ENCODE peak calls at places on chromosomes 13 and 19, in six cellular contexts. One of them, this sample, is unnamed.

GRCh38 chr13:52695856-52696255 is 43.2 kb downstream of the SUGT1 start:
- DNase-seq in nucleus accumbens: no peak
- DNase-seq in COR-L47: no peak
- DNase-seq in omental fat pad: no peak
- DNase-seq in mammary epithelial cell: peak; percentile 66
- DNase-seq in endothelial cell: no peak
- DNase-seq in this sample: no peak

GRCh38 chr13:100534911-100535310 is 53.7 kb downstream of the GGACT start:
- DNase-seq in omental fat pad: no peak
- DNase-seq in endothelial cell: no peak
- DNase-seq in COR-L47: peak; percentile 37
- DNase-seq in mammary epithelial cell: no peak
- DNase-seq in nucleus accumbens: no peak
- DNase-seq in this sample: no peak

GRCh38 chr13:80371840-80372509 is 31.0 kb upstream of the SPRY2 start:
- DNase-seq in nucleus accumbens: no peak
- DNase-seq in COR-L47: no peak
- DNase-seq in omental fat pad: no peak
- DNase-seq in mammary epithelial cell: no peak
- DNase-seq in endothelial cell: no peak
- DNase-seq in this sample: no peak

GRCh38 chr13:52599037-52599852 is 43.0 kb upstream of the HNRNPA1L2 start:
- DNase-seq in COR-L47: peak; percentile 47
- DNase-seq in nucleus accumbens: no peak
- DNase-seq in mammary epithelial cell: peak; percentile 83
- DNase-seq in endothelial cell: peak; percentile 29
- DNase-seq in omental fat pad: no peak
- DNase-seq in this sample: peak; percentile 21

GRCh38 chr19:39428309-39429112 is 7.2 kb downstream of the RPS16 start:
- DNase-seq in endothelial cell: peak; percentile 72
- DNase-seq in omental fat pad: no peak
- DNase-seq in nucleus accumbens: no peak
- DNase-seq in COR-L47: no peak
- DNase-seq in mammary epithelial cell: no peak
- DNase-seq in this sample: no peak

GRCh38 chr13:100100115-100100879 is 11.4 kb downstream of the PCCA start:
- DNase-seq in nucleus accumbens: peak; percentile 19
- DNase-seq in endothelial cell: no peak
- DNase-seq in COR-L47: peak; percentile 36
- DNase-seq in omental fat pad: no peak
- DNase-seq in mammary epithelial cell: peak; percentile 80
- DNase-seq in this sample: no peak

GRCh38 chr13:85368686-85369085 is 430.5 kb downstream of the SLITRK6 start:
- DNase-seq in endothelial cell: no peak
- DNase-seq in mammary epithelial cell: no peak
- DNase-seq in omental fat pad: no peak
- DNase-seq in COR-L47: no peak
- DNase-seq in nucleus accumbens: no peak
- DNase-seq in this sample: no peak

GRCh38 chr13:23381877-23382276 is 51.6 kb downstream of the SACS start:
- DNase-seq in mammary epithelial cell: no peak
- DNase-seq in COR-L47: peak; percentile 52
- DNase-seq in omental fat pad: no peak
- DNase-seq in nucleus accumbens: no peak
- DNase-seq in endothelial cell: no peak
- DNase-seq in this sample: peak; percentile 19

GRCh38 chr13:22487932-22488331 is 692.8 kb upstream of the SGCG start:
- DNase-seq in omental fat pad: no peak
- DNase-seq in endothelial cell: no peak
- DNase-seq in COR-L47: no peak
- DNase-seq in nucleus accumbens: no peak
- DNase-seq in mammary epithelial cell: no peak
- DNase-seq in this sample: no peak

GRCh38 chr13:32976046-32976781 is 40.0 kb upstream of the KL start:
- DNase-seq in COR-L47: no peak
- DNase-seq in nucleus accumbens: no peak
- DNase-seq in endothelial cell: no peak
- DNase-seq in mammary epithelial cell: no peak
- DNase-seq in omental fat pad: no peak
- DNase-seq in this sample: no peak

GRCh38 chr13:20721058-20721453 is 17.6 kb downstream of the IL17D start:
- DNase-seq in nucleus accumbens: no peak
- DNase-seq in mammary epithelial cell: no peak
- DNase-seq in endothelial cell: no peak
- DNase-seq in COR-L47: no peak
- DNase-seq in omental fat pad: no peak
- DNase-seq in this sample: no peak

GRCh38 chr19:35868172-35868822 is at the start of gene APLP1:
- DNase-seq in omental fat pad: no peak
- DNase-seq in mammary epithelial cell: no peak
- DNase-seq in nucleus accumbens: peak; percentile 90
- DNase-seq in endothelial cell: peak; percentile 65
- DNase-seq in COR-L47: peak; percentile 66
- DNase-seq in this sample: peak; percentile 85

GRCh38 chr13:39326471-39326870 is 276.5 kb downstream of the LHFPL6 start:
- DNase-seq in nucleus accumbens: no peak
- DNase-seq in omental fat pad: no peak
- DNase-seq in COR-L47: no peak
- DNase-seq in endothelial cell: no peak
- DNase-seq in mammary epithelial cell: no peak
- DNase-seq in this sample: no peak

GRCh38 chr19:17337675-17338439 is 504 bp downstream of the GTPBP3 start:
- DNase-seq in endothelial cell: no peak
- DNase-seq in nucleus accumbens: no peak
- DNase-seq in mammary epithelial cell: peak; percentile 36
- DNase-seq in omental fat pad: no peak
- DNase-seq in COR-L47: no peak
- DNase-seq in this sample: no peak

GRCh38 chr13:107847406-107847805 is 367.9 kb downstream of the LIG4 start:
- DNase-seq in omental fat pad: no peak
- DNase-seq in COR-L47: no peak
- DNase-seq in mammary epithelial cell: no peak
- DNase-seq in nucleus accumbens: no peak
- DNase-seq in endothelial cell: no peak
- DNase-seq in this sample: no peak

GRCh38 chr13:21717817-21718216 is 46.9 kb downstream of the FGF9 start:
- DNase-seq in COR-L47: no peak
- DNase-seq in mammary epithelial cell: peak; percentile 53
- DNase-seq in nucleus accumbens: no peak
- DNase-seq in omental fat pad: no peak
- DNase-seq in endothelial cell: no peak
- DNase-seq in this sample: no peak

GRCh38 chr13:97258801-97259200 is 36.7 kb downstream of the MBNL2 start:
- DNase-seq in mammary epithelial cell: no peak
- DNase-seq in nucleus accumbens: no peak
- DNase-seq in omental fat pad: no peak
- DNase-seq in endothelial cell: no peak
- DNase-seq in COR-L47: no peak
- DNase-seq in this sample: no peak

GRCh38 chr19:31562916-31563626 is 213.8 kb upstream of the TSHZ3 start:
- DNase-seq in endothelial cell: no peak
- DNase-seq in mammary epithelial cell: no peak
- DNase-seq in nucleus accumbens: no peak
- DNase-seq in COR-L47: no peak
- DNase-seq in omental fat pad: no peak
- DNase-seq in this sample: no peak

GRCh38 chr13:114130708-114131580 is 1.5 kb downstream of the RASA3 start:
- DNase-seq in omental fat pad: no peak
- DNase-seq in mammary epithelial cell: peak; percentile 73
- DNase-seq in endothelial cell: peak; percentile 56
- DNase-seq in COR-L47: peak; percentile 31
- DNase-seq in nucleus accumbens: peak; percentile 68
- DNase-seq in this sample: peak; percentile 50

GRCh38 chr13:24043590-24044350 is 116.8 kb upstream of the SPATA13 start:
- DNase-seq in endothelial cell: no peak
- DNase-seq in omental fat pad: no peak
- DNase-seq in COR-L47: no peak
- DNase-seq in nucleus accumbens: no peak
- DNase-seq in mammary epithelial cell: no peak
- DNase-seq in this sample: no peak

GRCh38 chr13:112959206-112959605 is 9.8 kb upstream of the MCF2L start:
- DNase-seq in mammary epithelial cell: no peak
- DNase-seq in endothelial cell: no peak
- DNase-seq in COR-L47: no peak
- DNase-seq in nucleus accumbens: peak; percentile 24
- DNase-seq in omental fat pad: no peak
- DNase-seq in this sample: no peak

GRCh38 chr19:11597202-11598102 is at the start of gene ZNF627:
- DNase-seq in nucleus accumbens: peak; percentile 97
- DNase-seq in omental fat pad: peak; percentile 99
- DNase-seq in endothelial cell: peak; percentile 96
- DNase-seq in mammary epithelial cell: peak; percentile 97
- DNase-seq in COR-L47: peak; percentile 99
- DNase-seq in this sample: peak; percentile 99

GRCh38 chr19:57708641-57709354 is at the start of gene ZNF154:
- DNase-seq in endothelial cell: peak; percentile 71
- DNase-seq in omental fat pad: no peak
- DNase-seq in COR-L47: no peak
- DNase-seq in nucleus accumbens: peak; percentile 69
- DNase-seq in mammary epithelial cell: no peak
- DNase-seq in this sample: peak; percentile 89

GRCh38 chr19:48135411-48135810 is 24.8 kb upstream of the PLA2G4C start:
- DNase-seq in endothelial cell: no peak
- DNase-seq in mammary epithelial cell: no peak
- DNase-seq in COR-L47: no peak
- DNase-seq in omental fat pad: no peak
- DNase-seq in nucleus accumbens: no peak
- DNase-seq in this sample: no peak

GRCh38 chr19:11041966-11042627 is 47.2 kb upstream of the LDLR start:
- DNase-seq in omental fat pad: no peak
- DNase-seq in mammary epithelial cell: no peak
- DNase-seq in endothelial cell: no peak
- DNase-seq in COR-L47: no peak
- DNase-seq in nucleus accumbens: no peak
- DNase-seq in this sample: no peak

GRCh38 chr13:67515895-67516294 is 285.8 kb upstream of the PCDH9 start:
- DNase-seq in nucleus accumbens: no peak
- DNase-seq in endothelial cell: no peak
- DNase-seq in mammary epithelial cell: no peak
- DNase-seq in omental fat pad: no peak
- DNase-seq in COR-L47: peak; percentile 3
- DNase-seq in this sample: no peak

GRCh38 chr19:4754248-4754647 is 30.6 kb upstream of the DPP9 start:
- DNase-seq in mammary epithelial cell: no peak
- DNase-seq in COR-L47: no peak
- DNase-seq in endothelial cell: no peak
- DNase-seq in nucleus accumbens: no peak
- DNase-seq in omental fat pad: no peak
- DNase-seq in this sample: no peak

GRCh38 chr19:27719034-27719433 is 1493.9 kb downstream of the UQCRFS1 start:
- DNase-seq in omental fat pad: no peak
- DNase-seq in nucleus accumbens: no peak
- DNase-seq in COR-L47: no peak
- DNase-seq in mammary epithelial cell: no peak
- DNase-seq in endothelial cell: no peak
- DNase-seq in this sample: no peak

GRCh38 chr13:40764587-40765403 is 6.2 kb downstream of the MRPS31 start:
- DNase-seq in omental fat pad: no peak
- DNase-seq in mammary epithelial cell: peak; percentile 40
- DNase-seq in endothelial cell: no peak
- DNase-seq in nucleus accumbens: no peak
- DNase-seq in COR-L47: no peak
- DNase-seq in this sample: no peak

GRCh38 chr13:31050486-31051400 is 111.0 kb downstream of the HSPH1 start:
- DNase-seq in COR-L47: no peak
- DNase-seq in mammary epithelial cell: no peak
- DNase-seq in endothelial cell: no peak
- DNase-seq in nucleus accumbens: no peak
- DNase-seq in omental fat pad: no peak
- DNase-seq in this sample: no peak

GRCh38 chr19:48842744-48843162 is 6.5 kb upstream of the HSD17B14 start:
- DNase-seq in nucleus accumbens: peak; percentile 53
- DNase-seq in mammary epithelial cell: no peak
- DNase-seq in endothelial cell: peak; percentile 60
- DNase-seq in COR-L47: peak; percentile 20
- DNase-seq in omental fat pad: no peak
- DNase-seq in this sample: peak; percentile 66

GRCh38 chr13:42498521-42498920 is 75.4 kb upstream of the TNFSF11 start:
- DNase-seq in COR-L47: no peak
- DNase-seq in nucleus accumbens: no peak
- DNase-seq in endothelial cell: no peak
- DNase-seq in mammary epithelial cell: no peak
- DNase-seq in omental fat pad: no peak
- DNase-seq in this sample: no peak

GRCh38 chr13:51995677-51996551 is 15.3 kb downstream of the ATP7B start:
- DNase-seq in endothelial cell: no peak
- DNase-seq in omental fat pad: no peak
- DNase-seq in COR-L47: no peak
- DNase-seq in nucleus accumbens: no peak
- DNase-seq in mammary epithelial cell: peak; percentile 37
- DNase-seq in this sample: peak; percentile 24

This sample was measured in cerebellum.